ENCODE peak calls at places on chromosomes 3 and 15, in nine cellular contexts. One of them, this sample, is unnamed.

GRCh38 chr15:78673476-78673875 is 32.5 kb upstream of the CHRNB4 start:
- DNase-seq in NCI-H2081: no peak
- DNase-seq in stimulated activated CD4-positive, alpha-beta T cell treated with anti-CD3 and anti-CD28 coated beads, TNF-alpha, amount 100 ng/mL, for 4 hours: no peak
- DNase-seq in Peyer's patch: no peak
- DNase-seq in fibroblast of mammary gland: no peak
- DNase-seq in stimulated activated CD8-positive, alpha-beta memory T cell treated with anti-CD3 and anti-CD28 coated beads, Interleukin-4, amount 100 ng/mL, for 1 hour: no peak
- DNase-seq in GM04503: no peak
- DNase-seq in HL-60: no peak
- DNase-seq in AML-193: no peak
- DNase-seq in this sample: no peak

GRCh38 chr3:154182975-154183374 is 61.8 kb downstream of the ARHGEF26 start:
- DNase-seq in NCI-H2081: no peak
- DNase-seq in stimulated activated CD4-positive, alpha-beta T cell treated with anti-CD3 and anti-CD28 coated beads, TNF-alpha, amount 100 ng/mL, for 4 hours: no peak
- DNase-seq in Peyer's patch: no peak
- DNase-seq in fibroblast of mammary gland: no peak
- DNase-seq in stimulated activated CD8-positive, alpha-beta memory T cell treated with anti-CD3 and anti-CD28 coated beads, Interleukin-4, amount 100 ng/mL, for 1 hour: no peak
- DNase-seq in GM04503: no peak
- DNase-seq in HL-60: no peak
- DNase-seq in AML-193: no peak
- DNase-seq in this sample: no peak

GRCh38 chr15:48510976-48511375 is 134.5 kb downstream of the FBN1 start:
- DNase-seq in NCI-H2081: no peak
- DNase-seq in stimulated activated CD4-positive, alpha-beta T cell treated with anti-CD3 and anti-CD28 coated beads, TNF-alpha, amount 100 ng/mL, for 4 hours: no peak
- DNase-seq in Peyer's patch: no peak
- DNase-seq in fibroblast of mammary gland: peak
- DNase-seq in stimulated activated CD8-positive, alpha-beta memory T cell treated with anti-CD3 and anti-CD28 coated beads, Interleukin-4, amount 100 ng/mL, for 1 hour: no peak
- DNase-seq in GM04503: no peak
- DNase-seq in HL-60: no peak
- DNase-seq in AML-193: no peak
- DNase-seq in this sample: no peak

GRCh38 chr15:38054488-38054887 is 120.0 kb downstream of the TMCO5A start:
- DNase-seq in NCI-H2081: no peak
- DNase-seq in stimulated activated CD4-positive, alpha-beta T cell treated with anti-CD3 and anti-CD28 coated beads, TNF-alpha, amount 100 ng/mL, for 4 hours: no peak
- DNase-seq in Peyer's patch: no peak
- DNase-seq in fibroblast of mammary gland: peak
- DNase-seq in stimulated activated CD8-positive, alpha-beta memory T cell treated with anti-CD3 and anti-CD28 coated beads, Interleukin-4, amount 100 ng/mL, for 1 hour: no peak
- DNase-seq in GM04503: no peak
- DNase-seq in HL-60: no peak
- DNase-seq in AML-193: no peak
- DNase-seq in this sample: no peak

GRCh38 chr3:143597774-143598652 is 250.3 kb downstream of the SLC9A9 start:
- DNase-seq in NCI-H2081: peak
- DNase-seq in stimulated activated CD4-positive, alpha-beta T cell treated with anti-CD3 and anti-CD28 coated beads, TNF-alpha, amount 100 ng/mL, for 4 hours: no peak
- DNase-seq in Peyer's patch: no peak
- DNase-seq in fibroblast of mammary gland: no peak
- DNase-seq in stimulated activated CD8-positive, alpha-beta memory T cell treated with anti-CD3 and anti-CD28 coated beads, Interleukin-4, amount 100 ng/mL, for 1 hour: no peak
- DNase-seq in GM04503: no peak
- DNase-seq in HL-60: no peak
- DNase-seq in AML-193: no peak
- DNase-seq in this sample: no peak

GRCh38 chr3:79019137-79019923 is 748.5 kb downstream of the ROBO1 start:
- DNase-seq in NCI-H2081: peak
- DNase-seq in stimulated activated CD4-positive, alpha-beta T cell treated with anti-CD3 and anti-CD28 coated beads, TNF-alpha, amount 100 ng/mL, for 4 hours: no peak
- DNase-seq in Peyer's patch: peak
- DNase-seq in fibroblast of mammary gland: peak
- DNase-seq in stimulated activated CD8-positive, alpha-beta memory T cell treated with anti-CD3 and anti-CD28 coated beads, Interleukin-4, amount 100 ng/mL, for 1 hour: no peak
- DNase-seq in GM04503: peak
- DNase-seq in HL-60: no peak
- DNase-seq in AML-193: no peak
- DNase-seq in this sample: peak

GRCh38 chr3:111471851-111472250 is 70.1 kb upstream of the CD96 start:
- DNase-seq in NCI-H2081: no peak
- DNase-seq in stimulated activated CD4-positive, alpha-beta T cell treated with anti-CD3 and anti-CD28 coated beads, TNF-alpha, amount 100 ng/mL, for 4 hours: no peak
- DNase-seq in Peyer's patch: no peak
- DNase-seq in fibroblast of mammary gland: no peak
- DNase-seq in stimulated activated CD8-positive, alpha-beta memory T cell treated with anti-CD3 and anti-CD28 coated beads, Interleukin-4, amount 100 ng/mL, for 1 hour: no peak
- DNase-seq in GM04503: no peak
- DNase-seq in HL-60: no peak
- DNase-seq in AML-193: no peak
- DNase-seq in this sample: no peak

GRCh38 chr3:129688310-129688895 is 81.9 kb upstream of the PLXND1 start:
- DNase-seq in NCI-H2081: peak
- DNase-seq in stimulated activated CD4-positive, alpha-beta T cell treated with anti-CD3 and anti-CD28 coated beads, TNF-alpha, amount 100 ng/mL, for 4 hours: no peak
- DNase-seq in Peyer's patch: no peak
- DNase-seq in fibroblast of mammary gland: peak
- DNase-seq in stimulated activated CD8-positive, alpha-beta memory T cell treated with anti-CD3 and anti-CD28 coated beads, Interleukin-4, amount 100 ng/mL, for 1 hour: no peak
- DNase-seq in GM04503: peak
- DNase-seq in HL-60: no peak
- DNase-seq in AML-193: no peak
- DNase-seq in this sample: peak

GRCh38 chr15:39403674-39404117 is 177.2 kb upstream of the THBS1 start:
- DNase-seq in NCI-H2081: peak
- DNase-seq in stimulated activated CD4-positive, alpha-beta T cell treated with anti-CD3 and anti-CD28 coated beads, TNF-alpha, amount 100 ng/mL, for 4 hours: no peak
- DNase-seq in Peyer's patch: no peak
- DNase-seq in fibroblast of mammary gland: peak
- DNase-seq in stimulated activated CD8-positive, alpha-beta memory T cell treated with anti-CD3 and anti-CD28 coated beads, Interleukin-4, amount 100 ng/mL, for 1 hour: no peak
- DNase-seq in GM04503: no peak
- DNase-seq in HL-60: no peak
- DNase-seq in AML-193: no peak
- DNase-seq in this sample: no peak

GRCh38 chr15:64314456-64314855 is 41.5 kb downstream of the CSNK1G1 start:
- DNase-seq in NCI-H2081: no peak
- DNase-seq in stimulated activated CD4-positive, alpha-beta T cell treated with anti-CD3 and anti-CD28 coated beads, TNF-alpha, amount 100 ng/mL, for 4 hours: no peak
- DNase-seq in Peyer's patch: no peak
- DNase-seq in fibroblast of mammary gland: no peak
- DNase-seq in stimulated activated CD8-positive, alpha-beta memory T cell treated with anti-CD3 and anti-CD28 coated beads, Interleukin-4, amount 100 ng/mL, for 1 hour: no peak
- DNase-seq in GM04503: no peak
- DNase-seq in HL-60: no peak
- DNase-seq in AML-193: no peak
- DNase-seq in this sample: no peak

GRCh38 chr3:127484601-127485388 is 105.7 kb downstream of the TPRA1 start:
- DNase-seq in NCI-H2081: no peak
- DNase-seq in stimulated activated CD4-positive, alpha-beta T cell treated with anti-CD3 and anti-CD28 coated beads, TNF-alpha, amount 100 ng/mL, for 4 hours: no peak
- DNase-seq in Peyer's patch: no peak
- DNase-seq in fibroblast of mammary gland: no peak
- DNase-seq in stimulated activated CD8-positive, alpha-beta memory T cell treated with anti-CD3 and anti-CD28 coated beads, Interleukin-4, amount 100 ng/mL, for 1 hour: no peak
- DNase-seq in GM04503: peak
- DNase-seq in HL-60: no peak
- DNase-seq in AML-193: no peak
- DNase-seq in this sample: no peak

GRCh38 chr15:72034351-72034750 is 83.6 kb downstream of the MYO9A start:
- DNase-seq in NCI-H2081: no peak
- DNase-seq in stimulated activated CD4-positive, alpha-beta T cell treated with anti-CD3 and anti-CD28 coated beads, TNF-alpha, amount 100 ng/mL, for 4 hours: no peak
- DNase-seq in Peyer's patch: no peak
- DNase-seq in fibroblast of mammary gland: no peak
- DNase-seq in stimulated activated CD8-positive, alpha-beta memory T cell treated with anti-CD3 and anti-CD28 coated beads, Interleukin-4, amount 100 ng/mL, for 1 hour: no peak
- DNase-seq in GM04503: no peak
- DNase-seq in HL-60: no peak
- DNase-seq in AML-193: no peak
- DNase-seq in this sample: no peak

GRCh38 chr3:149883134-149883533 is 70.1 kb downstream of the RNF13 start:
- DNase-seq in NCI-H2081: no peak
- DNase-seq in stimulated activated CD4-positive, alpha-beta T cell treated with anti-CD3 and anti-CD28 coated beads, TNF-alpha, amount 100 ng/mL, for 4 hours: no peak
- DNase-seq in Peyer's patch: no peak
- DNase-seq in fibroblast of mammary gland: no peak
- DNase-seq in stimulated activated CD8-positive, alpha-beta memory T cell treated with anti-CD3 and anti-CD28 coated beads, Interleukin-4, amount 100 ng/mL, for 1 hour: no peak
- DNase-seq in GM04503: no peak
- DNase-seq in HL-60: no peak
- DNase-seq in AML-193: no peak
- DNase-seq in this sample: no peak

GRCh38 chr3:18288243-18288642 is 136.9 kb downstream of the SATB1 start:
- DNase-seq in NCI-H2081: peak
- DNase-seq in stimulated activated CD4-positive, alpha-beta T cell treated with anti-CD3 and anti-CD28 coated beads, TNF-alpha, amount 100 ng/mL, for 4 hours: no peak
- DNase-seq in Peyer's patch: no peak
- DNase-seq in fibroblast of mammary gland: no peak
- DNase-seq in stimulated activated CD8-positive, alpha-beta memory T cell treated with anti-CD3 and anti-CD28 coated beads, Interleukin-4, amount 100 ng/mL, for 1 hour: no peak
- DNase-seq in GM04503: no peak
- DNase-seq in HL-60: no peak
- DNase-seq in AML-193: no peak
- DNase-seq in this sample: no peak

GRCh38 chr3:159645874-159646273 is 342.8 kb upstream of the IL12A start:
- DNase-seq in NCI-H2081: no peak
- DNase-seq in stimulated activated CD4-positive, alpha-beta T cell treated with anti-CD3 and anti-CD28 coated beads, TNF-alpha, amount 100 ng/mL, for 4 hours: no peak
- DNase-seq in Peyer's patch: no peak
- DNase-seq in fibroblast of mammary gland: peak
- DNase-seq in stimulated activated CD8-positive, alpha-beta memory T cell treated with anti-CD3 and anti-CD28 coated beads, Interleukin-4, amount 100 ng/mL, for 1 hour: no peak
- DNase-seq in GM04503: peak
- DNase-seq in HL-60: no peak
- DNase-seq in AML-193: no peak
- DNase-seq in this sample: no peak

GRCh38 chr3:17674082-17674686 is 68.2 kb downstream of the TBC1D5 start:
- DNase-seq in NCI-H2081: no peak
- DNase-seq in stimulated activated CD4-positive, alpha-beta T cell treated with anti-CD3 and anti-CD28 coated beads, TNF-alpha, amount 100 ng/mL, for 4 hours: no peak
- DNase-seq in Peyer's patch: no peak
- DNase-seq in fibroblast of mammary gland: no peak
- DNase-seq in stimulated activated CD8-positive, alpha-beta memory T cell treated with anti-CD3 and anti-CD28 coated beads, Interleukin-4, amount 100 ng/mL, for 1 hour: no peak
- DNase-seq in GM04503: no peak
- DNase-seq in HL-60: no peak
- DNase-seq in AML-193: no peak
- DNase-seq in this sample: no peak

GRCh38 chr3:36520241-36521006 is 140.1 kb downstream of the STAC start:
- DNase-seq in NCI-H2081: no peak
- DNase-seq in stimulated activated CD4-positive, alpha-beta T cell treated with anti-CD3 and anti-CD28 coated beads, TNF-alpha, amount 100 ng/mL, for 4 hours: no peak
- DNase-seq in Peyer's patch: no peak
- DNase-seq in fibroblast of mammary gland: no peak
- DNase-seq in stimulated activated CD8-positive, alpha-beta memory T cell treated with anti-CD3 and anti-CD28 coated beads, Interleukin-4, amount 100 ng/mL, for 1 hour: no peak
- DNase-seq in GM04503: no peak
- DNase-seq in HL-60: no peak
- DNase-seq in AML-193: no peak
- DNase-seq in this sample: no peak

GRCh38 chr15:37995461-37996347 is 61.3 kb downstream of the TMCO5A start:
- DNase-seq in NCI-H2081: peak
- DNase-seq in stimulated activated CD4-positive, alpha-beta T cell treated with anti-CD3 and anti-CD28 coated beads, TNF-alpha, amount 100 ng/mL, for 4 hours: no peak
- DNase-seq in Peyer's patch: no peak
- DNase-seq in fibroblast of mammary gland: peak
- DNase-seq in stimulated activated CD8-positive, alpha-beta memory T cell treated with anti-CD3 and anti-CD28 coated beads, Interleukin-4, amount 100 ng/mL, for 1 hour: no peak
- DNase-seq in GM04503: peak
- DNase-seq in HL-60: peak
- DNase-seq in AML-193: no peak
- DNase-seq in this sample: peak

GRCh38 chr3:25429960-25430941 is 2.2 kb downstream of the RARB start:
- DNase-seq in NCI-H2081: no peak
- DNase-seq in stimulated activated CD4-positive, alpha-beta T cell treated with anti-CD3 and anti-CD28 coated beads, TNF-alpha, amount 100 ng/mL, for 4 hours: no peak
- DNase-seq in Peyer's patch: no peak
- DNase-seq in fibroblast of mammary gland: no peak
- DNase-seq in stimulated activated CD8-positive, alpha-beta memory T cell treated with anti-CD3 and anti-CD28 coated beads, Interleukin-4, amount 100 ng/mL, for 1 hour: no peak
- DNase-seq in GM04503: no peak
- DNase-seq in HL-60: no peak
- DNase-seq in AML-193: no peak
- DNase-seq in this sample: no peak

GRCh38 chr15:63045438-63046278 is 3.1 kb downstream of the TPM1 start:
- DNase-seq in NCI-H2081: no peak
- DNase-seq in stimulated activated CD4-positive, alpha-beta T cell treated with anti-CD3 and anti-CD28 coated beads, TNF-alpha, amount 100 ng/mL, for 4 hours: no peak
- DNase-seq in Peyer's patch: no peak
- DNase-seq in fibroblast of mammary gland: no peak
- DNase-seq in stimulated activated CD8-positive, alpha-beta memory T cell treated with anti-CD3 and anti-CD28 coated beads, Interleukin-4, amount 100 ng/mL, for 1 hour: no peak
- DNase-seq in GM04503: no peak
- DNase-seq in HL-60: no peak
- DNase-seq in AML-193: no peak
- DNase-seq in this sample: no peak

GRCh38 chr3:46712191-46713047 is 5.2 kb downstream of the PRSS50 start:
- DNase-seq in NCI-H2081: no peak
- DNase-seq in stimulated activated CD4-positive, alpha-beta T cell treated with anti-CD3 and anti-CD28 coated beads, TNF-alpha, amount 100 ng/mL, for 4 hours: no peak
- DNase-seq in Peyer's patch: no peak
- DNase-seq in fibroblast of mammary gland: no peak
- DNase-seq in stimulated activated CD8-positive, alpha-beta memory T cell treated with anti-CD3 and anti-CD28 coated beads, Interleukin-4, amount 100 ng/mL, for 1 hour: no peak
- DNase-seq in GM04503: no peak
- DNase-seq in HL-60: no peak
- DNase-seq in AML-193: no peak
- DNase-seq in this sample: no peak

GRCh38 chr3:33364531-33365128 is 75.6 kb downstream of the UBP1 start:
- DNase-seq in NCI-H2081: no peak
- DNase-seq in stimulated activated CD4-positive, alpha-beta T cell treated with anti-CD3 and anti-CD28 coated beads, TNF-alpha, amount 100 ng/mL, for 4 hours: no peak
- DNase-seq in Peyer's patch: no peak
- DNase-seq in fibroblast of mammary gland: peak
- DNase-seq in stimulated activated CD8-positive, alpha-beta memory T cell treated with anti-CD3 and anti-CD28 coated beads, Interleukin-4, amount 100 ng/mL, for 1 hour: no peak
- DNase-seq in GM04503: no peak
- DNase-seq in HL-60: no peak
- DNase-seq in AML-193: no peak
- DNase-seq in this sample: no peak

GRCh38 chr3:29447946-29448632 is 167.2 kb downstream of the RBMS3 start:
- DNase-seq in NCI-H2081: no peak
- DNase-seq in stimulated activated CD4-positive, alpha-beta T cell treated with anti-CD3 and anti-CD28 coated beads, TNF-alpha, amount 100 ng/mL, for 4 hours: no peak
- DNase-seq in Peyer's patch: no peak
- DNase-seq in fibroblast of mammary gland: no peak
- DNase-seq in stimulated activated CD8-positive, alpha-beta memory T cell treated with anti-CD3 and anti-CD28 coated beads, Interleukin-4, amount 100 ng/mL, for 1 hour: no peak
- DNase-seq in GM04503: no peak
- DNase-seq in HL-60: no peak
- DNase-seq in AML-193: no peak
- DNase-seq in this sample: no peak

This sample was measured in occipital lobe.